ENCODE peak calls at places on chromosome 7, in five cellular contexts. J, I, R, F and A are unnamed samples.

GRCh38 chr7:2540133-2540532 is 15.2 kb downstream of the BRAT1 start:
- DNase-seq in R (no peak), F (no peak), I (no peak), J (no peak), A (no peak)

GRCh38 chr7:128791121-128791967 is 424 bp upstream of the CCDC136 start:
- DNase-seq in F (no peak), J (no peak), I (peak), R (peak), A (peak)

GRCh38 chr7:152025937-152026890 is 740 bp downstream of the GALNT11 start:
- DNase-seq in R (no peak), F (no peak), I (no peak), J (no peak), A (no peak)

GRCh38 chr7:126930166-126930565 is 322.6 kb downstream of the GRM8 start:
- DNase-seq in F (no peak), R (no peak), I (no peak), J (no peak), A (no peak)

GRCh38 chr7:151551820-151552219 is 32.1 kb upstream of the RHEB start:
- DNase-seq in F (no peak), J (no peak), R (no peak), I (no peak), A (no peak)

GRCh38 chr7:133958822-133959221 is 168.3 kb upstream of the LRGUK start:
- DNase-seq in R (no peak), F (no peak), J (no peak), I (no peak), A (no peak)

GRCh38 chr7:105198223-105198622 is 184.2 kb downstream of the KMT2E start:
- DNase-seq in F (peak), R (no peak), I (no peak), J (no peak), A (no peak)

GRCh38 chr7:22572292-22572691 is 72.3 kb upstream of the STEAP1B start:
- DNase-seq in I (no peak), F (no peak), J (no peak), R (no peak), A (no peak)

GRCh38 chr7:69318794-69319193 is 279.5 kb upstream of the AUTS2 start:
- DNase-seq in J (no peak), F (no peak), R (no peak), I (no peak), A (no peak)

GRCh38 chr7:73304071-73304470 is 4.6 kb downstream of the NSUN5 start:
- DNase-seq in F (no peak), R (no peak), J (no peak), I (no peak), A (no peak)

GRCh38 chr7:73308074-73308664 is 457 bp downstream of the NSUN5 start:
- DNase-seq in J (no peak), I (no peak), R (no peak), F (no peak), A (no peak)

GRCh38 chr7:73307436-73307835 is 1.2 kb downstream of the NSUN5 start:
- DNase-seq in F (no peak), J (no peak), I (no peak), R (no peak), A (no peak)

GRCh38 chr7:73312831-73313520 is 4.3 kb upstream of the NSUN5 start:
- DNase-seq in F (no peak), J (no peak), R (no peak), I (no peak), A (no peak)

GRCh38 chr7:73308665-73309214 is at the start of gene NSUN5:
- DNase-seq in J (peak), F (peak), R (peak), I (peak), A (peak)
- TF ChIP-seq POLR2A in J (peak), F (peak), R (peak), I (peak), A (peak)

GRCh38 chr7:4245135-4245865 is 436.8 kb upstream of the FOXK1 start:
- DNase-seq in F (no peak), R (no peak), I (no peak), J (no peak), A (no peak)
- TF ChIP-seq TAF1 in F (no peak), R (no peak), I (no peak), J (no peak), A (no peak)

GRCh38 chr7:5629941-5630340 is 151.5 kb downstream of the RNF216 start:
- DNase-seq in I (no peak), F (no peak), J (no peak), R (no peak), A (no peak)

GRCh38 chr7:5630670-5631069 is 150.8 kb downstream of the RNF216 start:
- DNase-seq in I (no peak), J (no peak), R (no peak), F (no peak), A (no peak)

GRCh38 chr7:5633161-5634106 is 148.0 kb downstream of the RNF216 start:
- DNase-seq in R (no peak), J (no peak), I (no peak), F (no peak), A (no peak)

GRCh38 chr7:5631752-5632151 is 149.7 kb downstream of the RNF216 start:
- DNase-seq in F (no peak), R (no peak), I (no peak), J (no peak), A (no peak)

GRCh38 chr7:5631185-5631584 is 150.3 kb downstream of the RNF216 start:
- DNase-seq in F (no peak), R (no peak), I (no peak), J (no peak), A (no peak)
- TF ChIP-seq POLR2AphosphoS5 in F (no peak), R (no peak), I (no peak), J (no peak), A (no peak)

DNA sequence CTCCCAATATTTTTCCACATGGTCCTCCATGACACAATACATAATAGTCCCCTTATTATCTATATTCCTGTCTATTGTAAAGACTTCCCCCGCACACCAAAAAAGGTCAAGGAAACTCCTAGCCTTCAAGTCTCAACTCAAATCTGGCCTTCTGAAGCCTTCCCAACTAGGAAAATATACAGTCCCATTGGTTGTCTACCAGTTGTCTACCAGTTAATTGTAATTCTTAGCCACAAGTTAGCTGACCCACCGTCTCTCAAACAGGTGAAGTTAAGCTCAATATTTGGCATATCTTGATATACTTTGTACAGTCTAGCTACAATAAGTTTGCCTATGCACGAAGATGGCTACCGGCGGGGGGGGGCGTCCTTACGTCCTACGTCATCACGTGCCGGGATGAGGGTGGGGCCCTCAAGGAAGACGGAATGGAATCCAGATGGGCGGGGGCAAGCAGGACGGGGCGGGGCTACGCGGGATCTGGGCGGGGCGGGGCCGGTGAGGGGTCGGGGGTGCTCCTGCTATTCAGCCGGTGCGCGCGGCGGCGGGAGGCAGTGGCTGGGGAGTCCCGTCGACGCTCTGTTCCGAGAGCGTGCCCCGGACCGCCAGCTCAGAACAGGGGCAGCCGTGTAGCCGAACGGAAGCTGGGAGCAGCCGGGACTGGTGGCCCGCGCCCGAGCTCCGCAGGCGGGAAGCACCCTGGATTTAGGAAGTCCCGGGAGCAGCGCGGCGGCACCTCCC is at the start of gene AHR:
- DNase-seq in I (peak), R (peak), J (peak), F (peak), A (peak)
- TF ChIP-seq POLR2A in I (no peak), R (peak), J (peak), F (peak), A (peak)

DNA sequence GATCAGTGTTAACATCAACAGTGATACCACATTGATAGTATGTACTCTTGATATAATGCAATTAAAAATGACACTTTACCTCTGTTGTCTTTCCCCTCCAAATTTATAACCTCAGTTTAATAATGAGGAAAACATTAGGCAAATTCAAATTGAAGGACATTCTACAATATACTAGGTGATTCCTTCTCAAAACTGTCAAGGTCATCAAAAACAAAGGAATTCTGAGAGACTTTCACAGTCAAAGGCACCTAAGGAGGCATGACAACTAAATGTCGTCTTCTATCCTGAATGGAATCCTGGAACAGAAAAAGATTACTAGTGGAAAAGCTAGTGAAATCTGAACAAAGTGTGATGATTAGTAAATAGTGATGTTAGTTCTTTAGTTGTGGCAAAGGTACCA is 22.3 kb upstream of the NXPH1 start:
- DNase-seq in F (no peak), I (no peak), R (no peak), J (no peak), A (no peak)
- TF ChIP-seq TAF1 in F (no peak), I (no peak), R (no peak), J (no peak), A (no peak)

DNA sequence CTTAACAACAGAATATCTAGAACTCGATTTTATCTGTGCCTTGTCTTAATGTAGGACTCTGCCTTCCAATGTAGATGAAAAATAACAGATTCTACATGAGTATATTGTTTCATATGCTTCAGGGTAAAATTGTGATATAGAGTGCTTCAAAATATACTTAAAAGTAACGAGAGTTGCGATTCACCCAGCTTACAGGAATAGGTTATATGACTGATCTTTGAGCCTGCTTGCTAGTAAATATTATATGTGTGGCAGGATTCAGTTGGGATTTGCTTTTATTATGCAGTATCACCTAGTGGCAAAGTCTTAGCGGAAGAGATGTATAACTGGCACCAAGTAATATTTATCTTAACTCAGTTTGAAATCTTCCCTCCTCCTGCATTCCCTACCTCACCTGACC is 183.3 kb downstream of the SEMA3E start:
- DNase-seq in I (no peak), R (no peak), J (no peak), F (no peak), A (no peak)
- TF ChIP-seq POLR2AphosphoS5 in I (no peak), R (no peak), J (no peak), F (no peak), A (no peak)

GRCh38 chr7:5424689-5425506 is 1.3 kb upstream of the TNRC18 start:
- DNase-seq in F (peak), J (no peak), I (peak), R (no peak), A (no peak)
- TF ChIP-seq POLR2A in F (no peak), J (no peak), I (no peak), R (no peak), A (no peak)

GRCh38 chr7:100683659-100684533 is 10.2 kb downstream of the GIGYF1 start:
- DNase-seq in I (peak), F (no peak), J (no peak), R (peak), A (peak)
- TF ChIP-seq TAF1 in I (no peak), F (no peak), J (no peak), R (no peak), A (no peak)

GRCh38 chr7:131503639-131504038 is 52.8 kb downstream of the PODXL start:
- DNase-seq in R (no peak), J (no peak), I (no peak), F (no peak), A (no peak)
- TF ChIP-seq POLR2AphosphoS5 in R (no peak), J (peak), I (no peak), F (no peak), A (no peak)

DNA sequence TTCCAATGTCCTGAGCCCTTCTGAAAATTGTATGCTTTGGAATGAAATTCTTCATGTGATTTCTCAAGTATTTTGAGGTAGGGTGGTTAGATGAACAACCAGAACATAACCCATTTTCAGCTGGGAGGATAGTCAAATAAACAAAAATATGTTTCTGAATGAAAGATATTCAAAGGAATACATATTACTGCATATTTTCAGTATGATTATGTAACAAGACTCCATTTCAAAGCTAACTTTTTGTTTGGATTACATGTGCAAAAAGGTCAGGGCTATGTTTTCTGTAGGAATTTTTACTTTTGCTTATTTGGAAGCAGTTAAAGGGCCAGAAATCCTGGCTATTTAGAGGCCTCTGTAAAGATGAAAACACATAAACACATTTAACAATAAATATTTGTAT is 27.7 kb downstream of the CDK6 start:
- DNase-seq in I (no peak), F (no peak), J (no peak), R (no peak), A (no peak)
- TF ChIP-seq POLR2A in I (no peak), F (no peak), J (no peak), R (no peak), A (no peak)